ENCODE peak calls at places on chromosomes 4 and X, in five cellular contexts. E is HCT116, D is HepG2, F is K562, C is GM12878. B is an unnamed sample.

GRCh38 chr4:146381263-146381872 is 140.4 kb downstream of the SLC10A7 start:
- DNase-seq in E (no peak), D (no peak), F (no peak), C (no peak), B (peak; percentile 48)

GRCh38 chrX:69179380-69179911 is 14.2 kb upstream of the PJA1 start:
- DNase-seq in E (no peak), D (no peak), F (no peak), C (no peak), B (peak; percentile 64)

GRCh38 chrX:3175659-3176438 is 134.6 kb downstream of the ARSF start:
- DNase-seq in E (no peak), D (no peak), F (no peak), C (no peak), B (no peak)

GRCh38 chrX:104564921-104565703 is 887 bp upstream of the IL1RAPL2 start:
- DNase-seq in E (no peak), D (no peak), F (no peak), C (no peak), B (peak; percentile 23)

GRCh38 chr4:137519406-137519805 is 12.9 kb downstream of the PCDH18 start:
- DNase-seq in E (no peak), D (no peak), F (no peak), C (no peak), B (no peak)

GRCh38 chr4:128288689-128289106 is 1.1 kb upstream of the PGRMC2 start:
- DNase-seq in E (no peak), D (no peak), F (no peak), C (peak; percentile 17), B (peak; percentile 64)

GRCh38 chrX:51891821-51892551 is 1.4 kb upstream of the MAGED1 start:
- DNase-seq in E (no peak), D (no peak), F (no peak), C (no peak), B (peak; percentile 4)

GRCh38 chrX:40145001-40145631 is 47.4 kb upstream of the BCOR start:
- DNase-seq in E (no peak), D (no peak), F (no peak), C (no peak), B (peak; percentile 66)

GRCh38 chrX:118756111-118756510 is 28.7 kb downstream of the IL13RA1 start:
- DNase-seq in E (no peak), D (no peak), F (no peak), C (no peak), B (no peak)

GRCh38 chrX:117645639-117646038 is 471.0 kb downstream of the KLHL13 start:
- DNase-seq in E (no peak), D (no peak), F (no peak), C (no peak), B (peak; percentile 1)

GRCh38 chrX:153580700-153581386 is 18.1 kb downstream of the CCNQ start:
- DNase-seq in E (no peak), D (peak; percentile 21), F (peak; percentile 64), C (no peak), B (peak; percentile 74)

GRCh38 chrX:19137064-19137463 is 14.8 kb upstream of the ADGRG2 start:
- DNase-seq in E (no peak), D (no peak), F (no peak), C (no peak), B (no peak)

GRCh38 chrX:68462653-68463052 is 29.4 kb upstream of the OPHN1 start:
- DNase-seq in E (peak; percentile 7), D (no peak), F (peak; percentile 8), C (no peak), B (peak; percentile 60)

GRCh38 chr4:80265571-80266266 is 745 bp upstream of the FGF5 start:
- DNase-seq in E (no peak), D (no peak), F (peak; percentile 18), C (no peak), B (peak; percentile 33)

GRCh38 chr4:80268081-80268823 is 1.8 kb downstream of the FGF5 start:
- DNase-seq in E (no peak), D (no peak), F (no peak), C (no peak), B (peak; percentile 56)

GRCh38 chr4:80268936-80269335 is 2.5 kb downstream of the FGF5 start:
- DNase-seq in E (no peak), D (no peak), F (no peak), C (no peak), B (no peak)

GRCh38 chr4:80266267-80266901 is at the start of gene FGF5:
- DNase-seq in E (no peak), D (no peak), F (peak; percentile 84), C (no peak), B (peak; percentile 53)

DNA sequence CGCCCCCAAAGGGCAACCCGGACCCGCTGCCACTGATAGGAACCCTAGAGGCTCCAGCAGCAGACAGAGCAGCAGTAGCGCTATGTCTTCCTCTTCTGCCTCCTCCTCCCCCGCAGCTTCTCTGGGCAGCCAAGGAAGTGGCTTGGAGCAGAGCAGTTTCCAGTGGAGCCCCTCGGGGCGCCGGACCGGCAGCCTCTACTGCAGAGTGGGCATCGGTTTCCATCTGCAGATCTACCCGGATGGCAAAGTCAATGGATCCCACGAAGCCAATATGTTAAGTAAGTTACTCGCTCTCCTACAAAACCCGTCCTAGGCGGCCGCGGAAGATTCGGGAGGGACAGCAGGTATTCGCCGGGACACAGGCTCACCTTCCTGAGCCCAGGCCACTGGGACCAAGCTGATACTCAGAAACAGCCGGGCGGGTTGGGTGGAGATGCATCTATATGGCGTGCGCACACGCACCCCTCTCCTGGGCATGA is 477 bp downstream of the FGF5 start:
- DNase-seq in E (no peak), D (no peak), F (peak; percentile 34), C (no peak), B (peak; percentile 49)
- TF ChIP-seq EZH2 in E (no peak), D (no peak), F (no peak), C (no peak), B (peak; percentile 66)

GRCh38 chr4:159384619-159385018 is 281.7 kb downstream of the RAPGEF2 start:
- DNase-seq in E (no peak), D (no peak), F (no peak), C (no peak), B (no peak)

GRCh38 chr4:159384017-159384416 is 281.1 kb downstream of the RAPGEF2 start:
- DNase-seq in E (no peak), D (no peak), F (no peak), C (no peak), B (no peak)

GRCh38 chr4:159386620-159387019 is 283.7 kb downstream of the RAPGEF2 start:
- DNase-seq in E (no peak), D (no peak), F (no peak), C (no peak), B (no peak)

GRCh38 chr4:159383569-159383934 is 280.7 kb downstream of the RAPGEF2 start:
- DNase-seq in E (no peak), D (no peak), F (no peak), C (no peak), B (peak; percentile 82)

GRCh38 chr4:159382875-159383568 is 280.1 kb downstream of the RAPGEF2 start:
- DNase-seq in E (no peak), D (no peak), F (no peak), C (no peak), B (peak; percentile 57)
- TF ChIP-seq REST in E (no peak), D (no peak), F (no peak), C (no peak), B (no peak)

GRCh38 chr4:124939908-124940307 is 227.4 kb upstream of the ANKRD50 start:
- DNase-seq in E (no peak), D (no peak), F (no peak), C (no peak), B (no peak)
- H3K4me2 ChIP-seq in E (peak overlapping the region; percentile 57), D (no peak overlapping the region), F (no peak overlapping the region), C (no peak overlapping the region), B (no peak overlapping the region)

DNA sequence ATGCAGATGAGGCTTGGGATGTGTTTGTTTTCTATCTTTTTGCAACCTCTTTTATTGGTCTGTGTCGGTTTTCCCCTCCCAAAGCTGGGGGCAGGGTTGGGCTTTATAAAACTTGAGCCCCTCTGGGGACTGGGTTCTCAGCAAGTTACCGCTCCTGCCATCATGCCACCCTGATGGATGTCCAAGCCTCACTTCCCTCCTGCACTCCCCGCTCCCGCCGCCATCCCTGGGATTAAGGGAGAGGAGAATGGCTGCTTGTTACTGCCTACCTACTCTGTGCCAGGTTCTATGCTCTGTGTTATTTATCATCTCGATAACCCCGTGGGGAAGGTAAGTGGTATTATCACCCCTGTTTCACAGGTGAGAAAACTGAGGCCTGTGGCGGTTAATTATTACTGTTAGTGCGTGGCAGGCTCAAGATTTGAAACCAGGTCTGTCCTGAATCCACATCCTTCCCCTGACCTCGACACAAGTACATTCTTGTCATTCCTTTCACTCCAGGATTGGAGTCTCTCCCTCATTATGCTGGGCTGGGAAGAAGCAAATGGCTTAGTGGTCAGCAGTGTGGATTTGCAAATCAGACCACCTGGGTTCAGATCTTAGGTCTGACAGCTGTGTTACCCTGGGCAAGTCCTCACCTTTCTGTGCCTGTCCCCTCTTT is 4.5 kb downstream of the UBA1 start:
- DNase-seq in E (no peak), D (no peak), F (no peak), C (no peak), B (peak; percentile 66)
- TF ChIP-seq EZH2 in E (no peak), D (no peak), F (no peak), C (no peak), B (no peak)

DNA sequence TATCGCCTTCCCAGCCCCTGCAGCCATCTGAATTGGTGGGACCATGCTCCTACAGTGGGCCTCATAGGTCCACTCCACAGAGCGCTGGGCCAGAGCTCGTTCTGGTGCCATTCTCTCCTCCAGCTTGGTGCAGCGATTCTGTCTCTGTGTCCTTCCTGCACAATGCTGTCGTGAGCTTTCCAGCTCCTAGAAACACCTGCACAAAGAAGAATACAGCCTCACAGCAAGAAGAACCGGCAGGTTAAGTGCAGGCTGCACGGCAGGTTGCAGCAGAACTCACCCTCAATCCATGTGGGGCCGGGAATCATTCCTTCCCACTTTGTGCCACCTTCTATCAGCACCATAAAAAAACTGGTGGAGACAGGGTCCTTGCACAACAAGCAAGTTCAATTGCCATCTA is 101.2 kb upstream of the ENPP6 start:
- DNase-seq in E (no peak), D (no peak), F (no peak), C (no peak), B (no peak)
- TF ChIP-seq REST in E (no peak), D (no peak), F (no peak), C (no peak), B (no peak)

B was measured in GM23338.